ENCODE peak calls at places on chromosome 22, in five cellular contexts. K is spleen, B is hepatocyte, H is H9, Z is right atrium auricular region. X is an unnamed sample. For H3K27me3 and H3K4me1, the result is how much of the 10 kb centered on the place peaks cover.

GRCh38 chr22:42171417-42171816 is 40.8 kb upstream of the CYP2D6 start:
- DNase-seq in K (no peak), B (no peak), H (no peak), Z (no peak), X (no peak)

GRCh38 chr22:20020533-20021195 is at the start of gene TANGO2:
- DNase-seq in K (peak), B (peak), H (peak), Z (peak), X (peak)

GRCh38 chr22:24207264-24208011 is 26.2 kb downstream of the SUSD2 start:
- DNase-seq in K (no peak), B (no peak), H (no peak), Z (no peak), X (no peak)

GRCh38 chr22:31866918-31867317 is 77.4 kb upstream of the YWHAH start:
- DNase-seq in K (no peak), B (no peak), H (no peak), Z (no peak), X (no peak)

GRCh38 chr22:19942886-19943664 is 1.5 kb upstream of the TXNRD2 start:
- DNase-seq in K (no peak), B (peak), H (peak), Z (no peak), X (no peak)

GRCh38 chr22:23557036-23557435 is 23.1 kb downstream of the IGLL1 start:
- DNase-seq in K (peak), B (no peak), H (peak), Z (no peak), X (no peak)

GRCh38 chr22:32808038-32808445 is 6.5 kb downstream of the TIMP3 start:
- DNase-seq in K (no peak), B (no peak), H (no peak), Z (no peak), X (no peak)

GRCh38 chr22:35641494-35642120 is 6.6 kb upstream of the APOL6 start:
- DNase-seq in K (peak), B (no peak), H (no peak), Z (no peak), X (no peak)

GRCh38 chr22:30265851-30266444 is 703 bp downstream of the OSM start:
- DNase-seq in K (peak), B (no peak), H (no peak), Z (no peak), X (no peak)

GRCh38 chr22:23037429-23038333 is 32.6 kb upstream of the GNAZ start:
- DNase-seq in K (no peak), B (no peak), H (no peak), Z (no peak), X (no peak)

GRCh38 chr22:47167056-47167455 is 404.6 kb downstream of the TBC1D22A start:
- DNase-seq in K (peak), B (no peak), H (peak), Z (no peak), X (no peak)

GRCh38 chr22:32809786-32810185 is 8.3 kb downstream of the TIMP3 start:
- DNase-seq in K (no peak), B (no peak), H (no peak), Z (no peak), X (no peak)

GRCh38 chr22:23549198-23549595 is 30.9 kb downstream of the IGLL1 start:
- DNase-seq in K (peak), B (no peak), H (peak), Z (no peak), X (no peak)

GRCh38 chr22:49735411-49736311 is 92.0 kb downstream of the BRD1 start:
- DNase-seq in K (no peak), B (peak), H (peak), Z (no peak), X (peak)
- H3K27me3 ChIP-seq in K (under half), B (under half), H (under half), Z (under half), X (under half)

GRCh38 chr22:21447694-21448402 is 19.3 kb upstream of the TMEM191C start:
- DNase-seq in K (peak), B (no peak), H (peak), Z (no peak), X (peak)
- TF ChIP-seq CTCF in K (no peak), B (no peak), H (peak), Z (no peak), X (no peak)

GRCh38 chr22:45603631-45604030 is 68.0 kb upstream of the ATXN10 start:
- DNase-seq in K (no peak), B (no peak), H (no peak), Z (no peak), X (no peak)

GRCh38 chr22:45602004-45602733 is 69.5 kb upstream of the ATXN10 start:
- DNase-seq in K (peak), B (no peak), H (peak), Z (no peak), X (no peak)

GRCh38 chr22:45602824-45603301 is 68.8 kb upstream of the ATXN10 start:
- DNase-seq in K (peak), B (peak), H (peak), Z (no peak), X (peak)

GRCh38 chr22:45600791-45601730 is 70.6 kb upstream of the ATXN10 start:
- DNase-seq in K (no peak), B (no peak), H (no peak), Z (no peak), X (no peak)

GRCh38 chr22:45604239-45604711 is 67.4 kb upstream of the ATXN10 start:
- DNase-seq in K (no peak), B (no peak), H (no peak), Z (no peak), X (no peak)
- H3K4me1 ChIP-seq in K (under half), B (under half), H (under half), Z (under half), X (under half)

DNA sequence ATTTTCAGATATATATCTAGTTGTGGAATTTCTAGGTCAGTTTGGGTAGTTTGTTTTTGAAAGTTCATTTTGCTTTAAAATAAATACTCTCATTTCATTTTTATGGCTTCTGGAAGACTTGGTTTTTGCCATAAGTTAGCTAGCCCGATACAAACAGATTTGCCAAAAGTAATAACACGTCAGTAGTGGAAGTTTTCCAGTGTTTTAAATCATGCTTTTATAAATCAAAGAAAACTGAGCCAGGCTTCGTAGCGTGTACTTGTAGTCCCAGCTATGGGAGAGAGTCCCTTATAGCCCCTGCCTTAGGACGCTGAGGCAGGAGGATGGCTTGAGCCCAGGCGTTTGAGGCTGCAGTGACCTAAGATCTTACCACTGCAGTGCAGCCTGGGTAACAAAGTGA is 21.7 kb upstream of the MICALL1 start:
- DNase-seq in K (no peak), B (no peak), H (no peak), Z (no peak), X (no peak)
- H3K27me3 ChIP-seq in K (under half), B (under half), H (under half), Z (under half), X (under half)

DNA sequence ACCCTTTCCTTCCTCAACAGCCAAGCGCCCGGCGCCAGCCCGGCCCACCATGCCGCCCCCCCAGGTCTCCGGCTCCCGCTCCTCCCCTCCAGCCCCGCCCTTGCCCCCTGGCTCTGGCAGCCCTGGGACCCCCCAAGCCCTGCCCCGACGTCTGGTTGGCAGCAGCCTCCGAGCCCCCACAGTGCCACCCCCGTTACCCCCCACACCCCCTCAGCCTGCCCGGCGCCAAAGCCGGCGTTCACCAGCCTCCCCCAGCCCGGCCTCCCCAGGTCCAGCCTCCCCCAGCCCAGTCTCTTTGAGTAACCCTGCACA is 3.3 kb upstream of the PDXP start:
- DNase-seq in K (no peak), B (no peak), H (no peak), Z (no peak), X (no peak)
- TF ChIP-seq CTCF in K (no peak), B (no peak), H (no peak), Z (no peak), X (no peak)

GRCh38 chr22:40043086-40043485 is 48.3 kb downstream of the FAM83F start:
- DNase-seq in K (no peak), B (peak), H (no peak), Z (peak), X (no peak)
- H3K4me1 ChIP-seq in K (under half), B (under half), H (under half), Z (under half), X (under half)

GRCh38 chr22:17266261-17266971 is 47.2 kb upstream of the ADA2 start:
- DNase-seq in K (no peak), B (peak), H (peak), Z (no peak), X (peak)

GRCh38 chr22:17264321-17265052 is 45.3 kb upstream of the ADA2 start:
- DNase-seq in K (no peak), B (peak), H (peak), Z (no peak), X (no peak)

GRCh38 chr22:17267661-17268330 is 48.6 kb upstream of the ADA2 start:
- DNase-seq in K (no peak), B (peak), H (no peak), Z (no peak), X (no peak)

GRCh38 chr22:17262976-17263375 is 43.7 kb upstream of the ADA2 start:
- DNase-seq in K (no peak), B (no peak), H (no peak), Z (no peak), X (no peak)

GRCh38 chr22:17265649-17266248 is 46.5 kb upstream of the ADA2 start:
- DNase-seq in K (no peak), B (no peak), H (no peak), Z (no peak), X (no peak)
- H3K27me3 ChIP-seq in K (under half), B (under half), H (under half), Z (under half), X (under half)

GRCh38 chr22:50622723-50623327 is 5.1 kb downstream of the ARSA start:
- DNase-seq in K (peak), B (no peak), H (peak), Z (no peak), X (peak)
- TF ChIP-seq CTCF in K (no peak), B (no peak), H (no peak), Z (no peak), X (no peak)